ENCODE peak calls at places on chromosomes 4 and X, in eight cellular contexts. X is IMR-90; H is choroid plexus epithelial cell; A is activated CD8-positive, alpha-beta T cell treated with anti-CD3 and anti-CD28 coated beads for 36 hours; C is neural crest cell; Y is NB4; M is uterus; R is GM13977. W is an unnamed sample.

GRCh38 chr4:189285377-189285776 is 655.3 kb upstream of the FRG1 start:
- DNase-seq in X (no peak), H (no peak), A (no peak), C (no peak), Y (no peak), M (no peak), R (no peak), W (no peak)

GRCh38 chrX:50707376-50707775 is 106.6 kb downstream of the SHROOM4 start:
- DNase-seq in X (no peak), H (no peak), A (no peak), C (no peak), Y (no peak), M (no peak), R (no peak), W (no peak)

GRCh38 chr4:130849985-130850632 is 1754.2 kb downstream of the C4orf33 start:
- DNase-seq in X (no peak), H (peak), A (no peak), C (no peak), Y (no peak), M (no peak), R (no peak), W (no peak)

GRCh38 chrX:111133389-111133788 is 37.4 kb downstream of the PAK3 start:
- DNase-seq in X (peak), H (no peak), A (no peak), C (no peak), Y (no peak), M (no peak), R (no peak), W (no peak)

GRCh38 chrX:1500701-1501624 is 36.0 kb downstream of the P2RY8 start:
- DNase-seq in X (no peak), H (no peak), A (peak), C (no peak), Y (no peak), M (no peak), R (peak), W (no peak)

GRCh38 chr4:138070816-138071215 is 171.3 kb downstream of the SLC7A11 start:
- DNase-seq in X (no peak), H (no peak), A (no peak), C (no peak), Y (no peak), M (no peak), R (no peak), W (no peak)

GRCh38 chr4:65880594-65880993 is 210.3 kb upstream of the EPHA5 start:
- DNase-seq in X (no peak), H (peak), A (no peak), C (no peak), Y (peak), M (no peak), R (no peak), W (no peak)

GRCh38 chr4:142091691-142092182 is 455.4 kb downstream of the IL15 start:
- DNase-seq in X (peak), H (peak), A (no peak), C (no peak), Y (no peak), M (peak), R (no peak), W (peak)

GRCh38 chrX:137166591-137166990 is 132.8 kb upstream of the GPR101 start:
- DNase-seq in X (no peak), H (no peak), A (peak), C (no peak), Y (peak), M (no peak), R (no peak), W (no peak)
- TF ChIP-seq CTCF in X (no peak), H (no peak), A (peak), C (peak), Y (peak), M (no peak), R (peak), W (no peak)

GRCh38 chr4:40972722-40973121 is 223.0 kb downstream of the NSUN7 start:
- DNase-seq in X (peak), H (no peak), A (no peak), C (no peak), Y (no peak), M (no peak), R (no peak), W (no peak)

GRCh38 chr4:40980318-40980883 is 230.6 kb downstream of the NSUN7 start:
- DNase-seq in X (no peak), H (no peak), A (no peak), C (no peak), Y (peak), M (no peak), R (no peak), W (no peak)

GRCh38 chr4:40978548-40978947 is 228.8 kb downstream of the NSUN7 start:
- DNase-seq in X (peak), H (peak), A (no peak), C (no peak), Y (no peak), M (no peak), R (no peak), W (no peak)

GRCh38 chr4:40971346-40971745 is 221.6 kb downstream of the NSUN7 start:
- DNase-seq in X (no peak), H (no peak), A (no peak), C (no peak), Y (no peak), M (no peak), R (no peak), W (no peak)

DNA sequence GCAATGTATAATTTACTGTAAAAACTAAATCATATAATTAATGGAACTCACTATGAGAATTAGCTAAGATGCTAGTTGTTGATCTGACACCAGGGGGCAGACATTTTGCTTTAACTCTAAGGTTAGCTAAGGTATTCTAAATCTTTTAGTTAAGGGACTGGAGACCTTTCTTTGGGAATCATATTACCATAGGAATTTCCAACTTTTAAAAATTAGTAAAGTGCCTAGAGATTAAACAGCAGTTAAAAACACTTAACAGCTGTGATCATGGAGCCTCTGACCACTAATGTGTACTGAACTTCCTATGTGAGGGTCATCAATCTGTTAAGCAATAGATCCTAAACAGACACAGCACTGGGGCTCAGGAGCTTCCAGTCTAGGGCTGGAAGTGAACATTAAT is 226.6 kb downstream of the NSUN7 start:
- DNase-seq in X (peak), H (peak), A (peak), C (peak), Y (peak), M (no peak), R (peak), W (peak)
- TF ChIP-seq CTCF in X (peak), H (peak), A (peak), C (peak), Y (peak), M (peak), R (peak), W (no peak)

DNA sequence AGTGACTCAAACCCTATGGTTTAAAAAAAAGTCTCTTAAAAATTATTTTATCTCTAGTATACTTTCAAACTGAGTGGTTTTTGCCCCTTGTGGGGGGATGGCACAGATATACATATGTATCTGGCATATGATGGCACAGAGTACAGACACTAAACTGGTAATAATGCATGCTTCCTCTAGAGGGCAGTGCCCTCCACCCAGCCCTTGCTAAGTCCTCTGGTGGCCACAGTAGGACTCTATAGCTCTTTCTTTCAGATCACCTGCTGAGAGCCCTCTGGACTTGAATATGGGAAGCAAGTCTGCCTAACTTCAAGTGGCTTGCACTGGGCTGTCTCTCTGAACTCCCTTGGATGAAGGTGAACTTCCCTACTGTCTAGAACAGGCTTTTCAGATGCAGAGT is 66.3 kb downstream of the TSPAN7 start:
- DNase-seq in X (peak), H (peak), A (peak), C (no peak), Y (peak), M (no peak), R (no peak), W (no peak)
- TF ChIP-seq CTCF in X (peak), H (peak), A (peak), C (peak), Y (peak), M (no peak), R (peak), W (no peak)

GRCh38 chrX:140701480-140701879 is 8.1 kb upstream of the LINC00632 start:
- DNase-seq in X (peak), H (peak), A (peak), C (no peak), Y (peak), M (no peak), R (no peak), W (no peak)
- TF ChIP-seq CTCF in X (peak), H (peak), A (peak), C (peak), Y (peak), M (peak), R (peak), W (no peak)

GRCh38 chrX:23554304-23554703 is 113.0 kb upstream of the PRDX4 start:
- DNase-seq in X (peak), H (peak), A (no peak), C (no peak), Y (peak), M (no peak), R (peak), W (no peak)
- TF ChIP-seq CTCF in X (peak), H (peak), A (peak), C (peak), Y (peak), M (peak), R (peak), W (no peak)

GRCh38 chr4:67871867-67872266 is 11.9 kb downstream of the TMPRSS11D start:
- DNase-seq in X (peak), H (peak), A (no peak), C (no peak), Y (peak), M (no peak), R (peak), W (no peak)
- TF ChIP-seq CTCF in X (peak), H (peak), A (no peak), C (peak), Y (peak), M (peak), R (peak), W (no peak)

DNA sequence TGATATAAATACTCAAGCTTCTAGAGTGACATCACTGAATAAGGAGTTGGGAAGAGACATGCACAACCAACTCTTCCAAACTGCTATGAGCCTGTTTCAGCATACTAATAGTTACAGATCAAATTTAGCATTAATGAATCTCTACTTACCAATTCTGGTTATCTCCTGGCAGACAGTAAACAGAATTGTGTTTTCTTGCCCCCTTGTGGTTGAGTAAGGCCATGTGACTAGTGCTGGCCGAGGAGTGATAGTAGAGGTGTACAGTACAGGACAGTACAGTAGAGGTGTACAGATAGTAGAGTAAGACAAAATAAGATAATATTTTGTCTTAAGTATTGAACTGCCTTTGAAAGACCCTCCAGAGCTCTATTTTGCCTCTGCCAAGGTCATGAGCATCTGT is 681.4 kb downstream of the GABRG1 start:
- DNase-seq in X (no peak), H (peak), A (no peak), C (no peak), Y (peak), M (no peak), R (no peak), W (no peak)
- TF ChIP-seq CTCF in X (no peak), H (peak), A (no peak), C (peak), Y (peak), M (no peak), R (peak), W (no peak)

DNA sequence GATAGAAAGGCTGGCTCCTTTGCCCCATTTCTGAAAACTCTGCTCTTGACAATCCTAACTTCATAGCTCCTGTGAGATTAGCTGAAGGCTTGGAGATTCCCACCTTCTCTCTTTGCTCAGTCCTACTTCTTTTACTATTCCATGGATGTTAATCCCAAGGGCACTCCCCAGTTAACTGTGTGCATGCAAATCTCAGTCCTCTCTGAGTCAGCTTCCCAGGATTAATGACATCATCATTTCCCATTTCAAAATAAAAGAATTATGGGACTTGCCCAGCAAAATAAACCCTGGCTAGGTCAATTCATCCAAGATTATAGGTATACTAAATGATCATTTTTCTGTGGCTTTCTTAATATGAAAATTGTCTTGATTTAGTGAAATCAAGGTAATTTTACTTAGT is 328.6 kb upstream of the NR3C2 start:
- DNase-seq in X (peak), H (no peak), A (no peak), C (no peak), Y (no peak), M (no peak), R (no peak), W (no peak)
- TF ChIP-seq CTCF in X (no peak), H (no peak), A (no peak), C (no peak), Y (no peak), M (no peak), R (no peak), W (no peak)

DNA sequence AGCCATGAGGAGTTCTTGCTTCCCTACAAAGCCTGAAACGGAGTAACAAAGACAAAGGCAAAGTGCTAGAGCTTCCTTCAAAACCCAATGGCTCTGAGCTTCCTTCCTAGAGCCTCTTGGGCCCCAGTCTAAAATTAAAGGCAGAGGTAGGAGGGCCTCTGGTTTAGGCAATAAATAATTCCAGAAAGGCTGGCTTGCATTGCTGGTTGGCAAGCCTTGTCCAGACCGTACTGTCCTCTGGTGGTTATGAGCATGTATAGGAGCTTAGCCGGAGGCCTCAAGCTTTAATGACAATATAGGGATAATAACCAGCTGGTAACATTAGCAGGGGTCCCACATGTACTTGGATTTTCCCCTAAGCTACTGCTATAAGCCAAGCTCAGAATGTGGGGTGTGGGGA is 237.3 kb downstream of the AR start:
- DNase-seq in X (no peak), H (peak), A (no peak), C (no peak), Y (no peak), M (peak), R (no peak), W (no peak)
- TF ChIP-seq CTCF in X (no peak), H (peak), A (no peak), C (no peak), Y (no peak), M (peak), R (no peak), W (no peak)

W was measured in lower leg skin.